ENCODE peak calls at places on chromosomes 4 and X, in eight cellular contexts. L, N, Q, P, C, F, K and M are unnamed samples.

GRCh38 chr4:7291372-7292135 is 99.2 kb downstream of the SORCS2 start:
- DNase-seq in L (no peak), Q (peak), K (no peak), P (no peak), F (no peak), N (no peak), C (no peak), M (no peak)

GRCh38 chr4:121484633-121485032 is 103.8 kb upstream of the QRFPR start:
- DNase-seq in Q (no peak), P (no peak), L (peak), K (no peak), F (no peak), C (no peak), N (no peak), M (no peak)

GRCh38 chr4:121697626-121698025 is 846 bp upstream of the ANXA5 start:
- DNase-seq in N (no peak), L (no peak), P (no peak), K (no peak), F (no peak), C (no peak), Q (no peak), M (no peak)

GRCh38 chr4:14247767-14248166 is 620.2 kb upstream of the BOD1L1 start:
- DNase-seq in P (no peak), L (no peak), C (no peak), K (no peak), Q (no peak), N (no peak), F (no peak), M (no peak)

GRCh38 chr4:14867847-14868246 is 134.4 kb upstream of the CPEB2 start:
- DNase-seq in F (no peak), K (no peak), P (no peak), N (no peak), C (no peak), L (no peak), Q (no peak), M (no peak)

GRCh38 chr4:83866821-83867220 is 330.9 kb downstream of the GPAT3 start:
- DNase-seq in Q (no peak), N (no peak), P (no peak), K (no peak), F (no peak), L (no peak), C (no peak), M (no peak)

GRCh38 chr4:108030332-108030731 is 40.6 kb downstream of the HADH start:
- DNase-seq in Q (no peak), P (no peak), K (peak), F (peak), L (peak), N (peak), C (no peak), M (peak)

GRCh38 chrX:9467751-9468150 is 2.9 kb downstream of the TBL1X start:
- DNase-seq in N (no peak), L (no peak), Q (no peak), P (no peak), F (no peak), K (no peak), C (no peak), M (no peak)

GRCh38 chrX:39946822-39947221 is 150.9 kb downstream of the BCOR start:
- DNase-seq in C (no peak), P (no peak), F (no peak), L (peak), Q (no peak), K (no peak), N (no peak), M (no peak)

GRCh38 chrX:140766024-140766611 is 56.6 kb downstream of the LINC00632 start:
- DNase-seq in F (no peak), K (peak), P (no peak), L (peak), C (peak), Q (peak), N (peak), M (peak)

GRCh38 chr4:73816814-73817213 is 19.7 kb upstream of the CXCL6 start:
- DNase-seq in Q (no peak), F (no peak), K (no peak), N (no peak), P (no peak), L (peak), C (no peak), M (no peak)

GRCh38 chr4:15917297-15917696 is 21.2 kb downstream of the FGFBP1 start:
- DNase-seq in F (no peak), C (no peak), Q (no peak), P (no peak), L (no peak), N (no peak), K (no peak), M (no peak)

GRCh38 chr4:60865238-60865637 is 334.9 kb upstream of the ADGRL3 start:
- DNase-seq in F (no peak), P (no peak), L (peak), Q (no peak), K (no peak), C (no peak), N (no peak), M (no peak)

GRCh38 chr4:72463724-72464123 is 105.3 kb downstream of the ADAMTS3 start:
- DNase-seq in K (no peak), C (no peak), P (no peak), N (no peak), L (no peak), F (no peak), Q (no peak), M (no peak)

GRCh38 chrX:98795636-98796035 is 1614.4 kb downstream of the PCDH19 start:
- DNase-seq in C (no peak), Q (no peak), N (no peak), F (no peak), K (no peak), L (peak), P (no peak), M (no peak)

GRCh38 chr4:142549726-142550463 is 296.2 kb downstream of the INPP4B start:
- DNase-seq in P (no peak), K (no peak), L (peak), F (no peak), N (no peak), Q (no peak), C (no peak), M (no peak)

GRCh38 chr4:3701271-3702083 is 64.7 kb upstream of the ADRA2C start:
- DNase-seq in L (no peak), F (no peak), C (no peak), K (no peak), Q (peak), P (no peak), N (no peak), M (no peak)

GRCh38 chr4:123505457-123506310 is 109.1 kb downstream of the SPRY1 start:
- DNase-seq in P (no peak), Q (peak), N (peak), C (peak), F (no peak), L (peak), K (no peak), M (peak)

GRCh38 chrX:105662248-105662647 is 160.1 kb upstream of the NRK start:
- DNase-seq in N (no peak), C (no peak), F (no peak), K (no peak), L (no peak), P (no peak), Q (no peak), M (no peak)

GRCh38 chr4:33628296-33628695 is 2616.0 kb downstream of the ARAP2 start:
- DNase-seq in F (no peak), C (no peak), Q (no peak), N (no peak), K (no peak), P (no peak), L (peak), M (no peak)

GRCh38 chrX:151397741-151398070 is 700 bp downstream of the VMA21 start:
- DNase-seq in F (no peak), N (no peak), P (no peak), K (no peak), L (no peak), Q (no peak), C (no peak), M (no peak)

GRCh38 chrX:24396236-24396929 is 35.9 kb downstream of the SUPT20HL1 start:
- DNase-seq in Q (no peak), L (peak), F (no peak), P (no peak), C (no peak), K (no peak), N (no peak), M (no peak)

GRCh38 chr4:26542996-26543395 is 40.9 kb upstream of the TBC1D19 start:
- DNase-seq in P (no peak), K (no peak), Q (no peak), F (no peak), L (peak), N (no peak), C (no peak), M (no peak)

GRCh38 chr4:171983935-171984805 is 171.0 kb downstream of the GALNTL6 start:
- DNase-seq in L (peak), C (no peak), N (no peak), Q (no peak), K (no peak), F (no peak), P (no peak), M (no peak)

GRCh38 chr4:8205241-8205707 is 6.2 kb downstream of the SH3TC1 start:
- DNase-seq in C (no peak), N (no peak), F (no peak), Q (no peak), L (no peak), K (no peak), P (no peak), M (no peak)

GRCh38 chrX:104334971-104335370 is 80.2 kb upstream of the ESX1 start:
- DNase-seq in F (no peak), L (no peak), P (no peak), N (no peak), C (no peak), K (no peak), Q (no peak), M (no peak)

GRCh38 chr4:2939383-2940243 is 23.6 kb downstream of the NOP14 start:
- DNase-seq in L (no peak), Q (peak), N (no peak), P (no peak), K (no peak), F (no peak), C (peak), M (no peak)

GRCh38 chr4:165971941-165972340 is 98.9 kb downstream of the TLL1 start:
- DNase-seq in Q (no peak), K (no peak), L (peak), N (no peak), C (no peak), P (no peak), F (no peak), M (no peak)

GRCh38 chr4:38804654-38805295 is at the start of gene TLR1:
- DNase-seq in F (no peak), C (no peak), Q (no peak), N (no peak), L (peak), K (no peak), P (no peak), M (no peak)

GRCh38 chr4:5424211-5424610 is 284.1 kb downstream of the EVC2 start:
- DNase-seq in K (no peak), F (no peak), Q (no peak), P (no peak), N (no peak), C (peak), L (no peak), M (no peak)

GRCh38 chr4:173943547-173943946 is 339.9 kb downstream of the FBXO8 start:
- DNase-seq in N (no peak), L (no peak), K (no peak), F (no peak), P (no peak), Q (no peak), C (no peak), M (no peak)

GRCh38 chr4:146095091-146095690 is 80.3 kb upstream of the LSM6 start:
- DNase-seq in N (no peak), L (peak), Q (no peak), K (no peak), F (no peak), P (no peak), C (peak), M (no peak)

GRCh38 chrX:23616361-23616760 is 50.9 kb upstream of the PRDX4 start:
- DNase-seq in Q (no peak), F (no peak), L (peak), K (no peak), N (no peak), C (no peak), P (no peak), M (no peak)

GRCh38 chr4:84562156-84562555 is 20.8 kb upstream of the CDS1 start:
- DNase-seq in L (no peak), C (no peak), F (no peak), K (no peak), P (no peak), Q (no peak), N (no peak), M (no peak)

GRCh38 chr4:39548425-39549067 is 21.3 kb upstream of the UGDH start:
- DNase-seq in F (no peak), C (no peak), P (no peak), L (peak), Q (no peak), K (no peak), N (no peak), M (no peak)

GRCh38 chr4:119300072-119300387 is 21.9 kb downstream of the FABP2 start:
- DNase-seq in L (no peak), P (no peak), F (no peak), K (peak), C (peak), N (peak), Q (peak), M (no peak)

GRCh38 chrX:16082470-16083085 is 40.8 kb upstream of the GRPR start:
- DNase-seq in F (no peak), Q (no peak), L (no peak), N (no peak), K (no peak), P (no peak), C (no peak), M (no peak)